ENCODE peak calls at places on chromosomes 5 and 9, in five cellular contexts. I is D341Med, A is cerebellar cortex, U is PC-9, W is foreskin fibroblast. Q is an unnamed sample.
A peak's percentile ranks its signal among the peaks of the same experiment; 100 is the strongest.

GRCh38 chr5:143057580-143057999 is 287.4 kb downstream of the ARHGAP26 start:
- DNase-seq in I (no peak), A (no peak), U (no peak), W (no peak), Q (no peak)

GRCh38 chr5:157100140-157100679 is 8.6 kb downstream of the HAVCR2 start:
- DNase-seq in I (no peak), A (no peak), U (peak; percentile 37), W (peak; percentile 43), Q (no peak)

GRCh38 chr5:53882637-53883036 is 322.2 kb downstream of the NDUFS4 start:
- DNase-seq in I (no peak), A (no peak), U (no peak), W (peak; percentile 42), Q (no peak)

GRCh38 chr5:131635755-131636479 is 888 bp upstream of the RAPGEF6 start:
- DNase-seq in I (peak; percentile 35), A (no peak), U (no peak), W (no peak), Q (no peak)

GRCh38 chr9:36817160-36817834 is 216.8 kb downstream of the PAX5 start:
- DNase-seq in I (no peak), A (no peak), U (no peak), W (no peak), Q (no peak)

GRCh38 chr5:54362992-54363630 is 52.7 kb upstream of the ARL15 start:
- DNase-seq in I (no peak), A (no peak), U (no peak), W (peak; percentile 33), Q (no peak)

GRCh38 chr5:141867651-141868050 is 10.6 kb downstream of the PCDH1 start:
- DNase-seq in I (no peak), A (no peak), U (no peak), W (no peak), Q (peak; percentile 44)

GRCh38 chr9:94086468-94086867 is 2.2 kb downstream of the PTPDC1 start:
- DNase-seq in I (no peak), A (no peak), U (no peak), W (peak; percentile 55), Q (no peak)

GRCh38 chr9:124467410-124468060 is 17.3 kb downstream of the ADGRD2 start:
- DNase-seq in I (no peak), A (no peak), U (no peak), W (no peak), Q (peak; percentile 26)

GRCh38 chr9:33233659-33234335 is 6.2 kb upstream of the SPINK4 start:
- DNase-seq in I (peak; percentile 70), A (peak; percentile 73), U (peak; percentile 91), W (peak; percentile 89), Q (no peak)

GRCh38 chr5:178330791-178331404 is 98.3 kb upstream of the PHYKPL start:
- DNase-seq in I (no peak), A (peak; percentile 31), U (no peak), W (no peak), Q (peak; percentile 56)

GRCh38 chr9:35962126-35962906 is 4.4 kb upstream of the OR2S2 start:
- DNase-seq in I (no peak), A (peak; percentile 31), U (no peak), W (peak; percentile 55), Q (no peak)

GRCh38 chr9:129834489-129835127 is 467 bp downstream of the C9orf78 start:
- DNase-seq in I (no peak), A (no peak), U (peak; percentile 38), W (no peak), Q (no peak)

GRCh38 chr5:73454379-73455036 is 5.9 kb upstream of the FOXD1 start:
- DNase-seq in I (peak; percentile 65), A (peak; percentile 68), U (peak; percentile 80), W (no peak), Q (no peak)

GRCh38 chr9:76716270-76716669 is 48.0 kb upstream of the PCA3 start:
- DNase-seq in I (no peak), A (peak; percentile 69), U (no peak), W (no peak), Q (no peak)

GRCh38 chr5:55629790-55630189 is 82.3 kb downstream of the SLC38A9 start:
- DNase-seq in I (no peak), A (no peak), U (no peak), W (peak; percentile 30), Q (no peak)

GRCh38 chr5:82004511-82004910 is 32.7 kb downstream of the ATG10 start:
- DNase-seq in I (no peak), A (no peak), U (no peak), W (peak; percentile 37), Q (no peak)

GRCh38 chr5:38994329-38994927 is 79.8 kb downstream of the RICTOR start:
- DNase-seq in I (peak; percentile 56), A (peak; percentile 74), U (peak; percentile 73), W (peak; percentile 42), Q (no peak)

GRCh38 chr9:129078691-129079503 is 2.0 kb upstream of the DOLPP1 start:
- DNase-seq in I (no peak), A (no peak), U (peak; percentile 25), W (no peak), Q (no peak)

GRCh38 chr9:130930804-130931349 is 8.2 kb downstream of the FIBCD1 start:
- DNase-seq in I (no peak), A (no peak), U (no peak), W (no peak), Q (no peak)

GRCh38 chr5:143874312-143874711 is 62.4 kb downstream of the HMHB1 start:
- DNase-seq in I (no peak), A (peak; percentile 14), U (no peak), W (peak; percentile 62), Q (no peak)

GRCh38 chr9:128358861-128359260 is 12.3 kb upstream of the URM1 start:
- DNase-seq in I (no peak), A (no peak), U (no peak), W (no peak), Q (no peak)

GRCh38 chr5:17219006-17219422 is 1.6 kb downstream of the BASP1 start:
- DNase-seq in I (peak; percentile 31), A (peak; percentile 74), U (no peak), W (peak; percentile 9), Q (no peak)

GRCh38 chr9:83296123-83296522 is 233.2 kb upstream of the RASEF start:
- DNase-seq in I (no peak), A (no peak), U (no peak), W (no peak), Q (no peak)

GRCh38 chr9:128175743-128176142 is 15.6 kb downstream of the CIZ1 start:
- DNase-seq in I (no peak), A (no peak), U (no peak), W (no peak), Q (no peak)

GRCh38 chr5:74432240-74432639 is 208.3 kb downstream of the ENC1 start:
- DNase-seq in I (no peak), A (peak; percentile 33), U (no peak), W (no peak), Q (no peak)

GRCh38 chr9:101397746-101398334 is 578 bp downstream of the MRPL50 start:
- DNase-seq in I (no peak), A (no peak), U (no peak), W (no peak), Q (no peak)

GRCh38 chr5:54861212-54861894 is 124.0 kb downstream of the ESM1 start:
- DNase-seq in I (no peak), A (no peak), U (no peak), W (peak; percentile 55), Q (no peak)